ENCODE peak calls at places on chromosomes 1 and 21, in four cellular contexts. Z, F, U and X are unnamed samples.

GRCh38 chr1:30615076-30615795 is 108.1 kb downstream of the MATN1 start:
- DNase-seq in Z (no peak), F (no peak), U (no peak), X (no peak)

GRCh38 chr1:89287182-89288050 is 14.8 kb upstream of the GBP5 start:
- DNase-seq in Z (no peak), F (no peak), U (no peak), X (no peak)

GRCh38 chr1:8070381-8070811 is 44.3 kb upstream of the ERRFI1 start:
- DNase-seq in Z (no peak), F (no peak), U (no peak), X (no peak)

GRCh38 chr1:43272576-43273571 is 3.1 kb downstream of the TMEM125 start:
- DNase-seq in Z (no peak), F (no peak), U (no peak), X (no peak)

GRCh38 chr1:99407018-99407417 is 142.7 kb downstream of the PLPPR4 start:
- DNase-seq in Z (no peak), F (peak), U (no peak), X (no peak)

GRCh38 chr1:50644447-50645105 is 221.3 kb upstream of the DMRTA2 start:
- DNase-seq in Z (no peak), F (no peak), U (no peak), X (no peak)

GRCh38 chr1:117678246-117678977 is 72.6 kb downstream of the TENT5C start:
- DNase-seq in Z (no peak), F (no peak), U (no peak), X (no peak)

GRCh38 chr1:174969977-174970376 is 29.8 kb upstream of the CACYBP start:
- DNase-seq in Z (no peak), F (no peak), U (no peak), X (no peak)

GRCh38 chr1:203038891-203039608 is 12.8 kb downstream of the PPFIA4 start:
- DNase-seq in Z (peak), F (peak), U (peak), X (peak)

GRCh38 chr1:205925730-205926129 is 17.5 kb downstream of the SLC26A9 start:
- DNase-seq in Z (no peak), F (peak), U (no peak), X (no peak)

GRCh38 chr1:17440074-17440826 is 773 bp upstream of the RCC2 start:
- DNase-seq in Z (no peak), F (no peak), U (no peak), X (no peak)

GRCh38 chr1:177902151-177902765 is 67.6 kb downstream of the SEC16B start:
- DNase-seq in Z (no peak), F (no peak), U (no peak), X (no peak)

GRCh38 chr1:12615916-12616708 is 1.9 kb downstream of the DHRS3 start:
- DNase-seq in Z (no peak), F (no peak), U (no peak), X (peak)

GRCh38 chr1:172203135-172203823 is 217.2 kb upstream of the C1orf105 start:
- DNase-seq in Z (no peak), F (no peak), U (no peak), X (no peak)

GRCh38 chr1:223077434-223077833 is 65.6 kb downstream of the TLR5 start:
- DNase-seq in Z (no peak), F (no peak), U (no peak), X (no peak)

GRCh38 chr1:156260896-156261295 is 13.0 kb upstream of the PAQR6 start:
- DNase-seq in Z (no peak), F (no peak), U (no peak), X (no peak)

GRCh38 chr1:94599090-94599813 is 57.7 kb upstream of the F3 start:
- DNase-seq in Z (peak), F (no peak), U (no peak), X (no peak)

GRCh38 chr1:54579337-54579781 is 31.3 kb downstream of the ACOT11 start:
- DNase-seq in Z (no peak), F (no peak), U (no peak), X (no peak)

GRCh38 chr1:195218428-195219212 is 1389.6 kb downstream of the KCNT2 start:
- DNase-seq in Z (no peak), F (no peak), U (no peak), X (no peak)

GRCh38 chr21:14074177-14074576 is 136.6 kb downstream of the LIPI start:
- DNase-seq in Z (no peak), F (no peak), U (no peak), X (no peak)

GRCh38 chr1:211944733-211945500 is 90.4 kb downstream of the INTS7 start:
- DNase-seq in Z (no peak), F (no peak), U (no peak), X (no peak)

GRCh38 chr1:17520041-17520440 is 19.5 kb upstream of the ARHGEF10L start:
- DNase-seq in Z (no peak), F (no peak), U (no peak), X (no peak)